ENCODE peak calls at places on chromosome 1, in ten cellular contexts. One of them, this sample, is unnamed.

GRCh38 chr1:68128820-68129219 is 78.4 kb upstream of the DIRAS3 start:
- DNase-seq in GM12864: no peak
- DNase-seq in mucosa of descending colon: no peak
- DNase-seq in stimulated activated CD4-positive, alpha-beta T cell treated with anti-CD3 and anti-CD28 coated beads, TNF-alpha, amount 100 ng/mL, for 48 hours: no peak
- DNase-seq in stimulated activated CD8-positive, alpha-beta memory T cell treated with anti-CD3 and anti-CD28 coated beads, Interleukin-12 subunit alpha, Interleukin-12 subunit beta, amount 100 ng/mL, for 4 hours: no peak
- DNase-seq in HFFc6: no peak
- DNase-seq in astrocyte of the spinal cord: no peak
- DNase-seq in posterior cingulate gyrus: no peak
- DNase-seq in activated CD4-positive, alpha-beta T cell treated with anti-CD3 and anti-CD28 coated beads for 36 hours: no peak
- DNase-seq in MCF 10A: no peak
- DNase-seq in this sample: no peak

GRCh38 chr1:65904681-65905083 is 112.0 kb downstream of the PDE4B start:
- DNase-seq in stimulated activated CD8-positive, alpha-beta memory T cell treated with anti-CD3 and anti-CD28 coated beads, Interleukin-12 subunit alpha, Interleukin-12 subunit beta, amount 100 ng/mL, for 4 hours: no peak
- DNase-seq in astrocyte of the spinal cord: no peak
- DNase-seq in posterior cingulate gyrus: no peak
- DNase-seq in MCF 10A: no peak
- DNase-seq in HFFc6: peak; percentile 15
- DNase-seq in GM12864: no peak
- DNase-seq in activated CD4-positive, alpha-beta T cell treated with anti-CD3 and anti-CD28 coated beads for 36 hours: no peak
- DNase-seq in stimulated activated CD4-positive, alpha-beta T cell treated with anti-CD3 and anti-CD28 coated beads, TNF-alpha, amount 100 ng/mL, for 48 hours: no peak
- DNase-seq in mucosa of descending colon: no peak
- DNase-seq in this sample: no peak

GRCh38 chr1:150259758-150260669 is 2.4 kb downstream of the CA14 start:
- DNase-seq in mucosa of descending colon: peak; percentile 72
- DNase-seq in activated CD4-positive, alpha-beta T cell treated with anti-CD3 and anti-CD28 coated beads for 36 hours: no peak
- DNase-seq in posterior cingulate gyrus: no peak
- DNase-seq in HFFc6: no peak
- DNase-seq in stimulated activated CD4-positive, alpha-beta T cell treated with anti-CD3 and anti-CD28 coated beads, TNF-alpha, amount 100 ng/mL, for 48 hours: no peak
- DNase-seq in MCF 10A: peak; percentile 89
- DNase-seq in astrocyte of the spinal cord: no peak
- DNase-seq in GM12864: no peak
- DNase-seq in stimulated activated CD8-positive, alpha-beta memory T cell treated with anti-CD3 and anti-CD28 coated beads, Interleukin-12 subunit alpha, Interleukin-12 subunit beta, amount 100 ng/mL, for 4 hours: no peak
- DNase-seq in this sample: no peak

GRCh38 chr1:38045431-38046332 is 911 bp downstream of the POU3F1 start:
- DNase-seq in MCF 10A: no peak
- DNase-seq in astrocyte of the spinal cord: peak; percentile 29
- DNase-seq in mucosa of descending colon: no peak
- DNase-seq in activated CD4-positive, alpha-beta T cell treated with anti-CD3 and anti-CD28 coated beads for 36 hours: peak; percentile 34
- DNase-seq in stimulated activated CD4-positive, alpha-beta T cell treated with anti-CD3 and anti-CD28 coated beads, TNF-alpha, amount 100 ng/mL, for 48 hours: no peak
- DNase-seq in posterior cingulate gyrus: no peak
- DNase-seq in stimulated activated CD8-positive, alpha-beta memory T cell treated with anti-CD3 and anti-CD28 coated beads, Interleukin-12 subunit alpha, Interleukin-12 subunit beta, amount 100 ng/mL, for 4 hours: no peak
- DNase-seq in GM12864: no peak
- DNase-seq in HFFc6: no peak
- DNase-seq in this sample: no peak

GRCh38 chr1:218816999-218817398 is 356.7 kb upstream of the LYPLAL1 start:
- DNase-seq in MCF 10A: no peak
- DNase-seq in astrocyte of the spinal cord: no peak
- DNase-seq in posterior cingulate gyrus: no peak
- DNase-seq in GM12864: no peak
- DNase-seq in HFFc6: no peak
- DNase-seq in stimulated activated CD4-positive, alpha-beta T cell treated with anti-CD3 and anti-CD28 coated beads, TNF-alpha, amount 100 ng/mL, for 48 hours: no peak
- DNase-seq in activated CD4-positive, alpha-beta T cell treated with anti-CD3 and anti-CD28 coated beads for 36 hours: no peak
- DNase-seq in stimulated activated CD8-positive, alpha-beta memory T cell treated with anti-CD3 and anti-CD28 coated beads, Interleukin-12 subunit alpha, Interleukin-12 subunit beta, amount 100 ng/mL, for 4 hours: no peak
- DNase-seq in mucosa of descending colon: no peak
- DNase-seq in this sample: no peak

GRCh38 chr1:41919764-41920397 is 1.2 kb upstream of the HIVEP3 start:
- DNase-seq in posterior cingulate gyrus: peak; percentile 87
- DNase-seq in GM12864: peak; percentile 66
- DNase-seq in mucosa of descending colon: peak; percentile 59
- DNase-seq in astrocyte of the spinal cord: no peak
- DNase-seq in HFFc6: peak; percentile 50
- DNase-seq in MCF 10A: no peak
- DNase-seq in stimulated activated CD4-positive, alpha-beta T cell treated with anti-CD3 and anti-CD28 coated beads, TNF-alpha, amount 100 ng/mL, for 48 hours: peak; percentile 71
- DNase-seq in stimulated activated CD8-positive, alpha-beta memory T cell treated with anti-CD3 and anti-CD28 coated beads, Interleukin-12 subunit alpha, Interleukin-12 subunit beta, amount 100 ng/mL, for 4 hours: peak; percentile 67
- DNase-seq in activated CD4-positive, alpha-beta T cell treated with anti-CD3 and anti-CD28 coated beads for 36 hours: peak; percentile 92
- DNase-seq in this sample: no peak

GRCh38 chr1:107220036-107220435 is 79.2 kb downstream of the NTNG1 start:
- DNase-seq in astrocyte of the spinal cord: peak; percentile 75
- DNase-seq in mucosa of descending colon: no peak
- DNase-seq in posterior cingulate gyrus: no peak
- DNase-seq in HFFc6: peak; percentile 28
- DNase-seq in MCF 10A: no peak
- DNase-seq in stimulated activated CD4-positive, alpha-beta T cell treated with anti-CD3 and anti-CD28 coated beads, TNF-alpha, amount 100 ng/mL, for 48 hours: no peak
- DNase-seq in stimulated activated CD8-positive, alpha-beta memory T cell treated with anti-CD3 and anti-CD28 coated beads, Interleukin-12 subunit alpha, Interleukin-12 subunit beta, amount 100 ng/mL, for 4 hours: no peak
- DNase-seq in GM12864: no peak
- DNase-seq in activated CD4-positive, alpha-beta T cell treated with anti-CD3 and anti-CD28 coated beads for 36 hours: no peak
- DNase-seq in this sample: no peak

GRCh38 chr1:101002551-101002950 is 23.0 kb downstream of the DPH5 start:
- DNase-seq in posterior cingulate gyrus: no peak
- DNase-seq in GM12864: no peak
- DNase-seq in HFFc6: peak; percentile 59
- DNase-seq in activated CD4-positive, alpha-beta T cell treated with anti-CD3 and anti-CD28 coated beads for 36 hours: no peak
- DNase-seq in stimulated activated CD4-positive, alpha-beta T cell treated with anti-CD3 and anti-CD28 coated beads, TNF-alpha, amount 100 ng/mL, for 48 hours: no peak
- DNase-seq in stimulated activated CD8-positive, alpha-beta memory T cell treated with anti-CD3 and anti-CD28 coated beads, Interleukin-12 subunit alpha, Interleukin-12 subunit beta, amount 100 ng/mL, for 4 hours: no peak
- DNase-seq in astrocyte of the spinal cord: peak; percentile 42
- DNase-seq in mucosa of descending colon: no peak
- DNase-seq in MCF 10A: peak; percentile 73
- DNase-seq in this sample: no peak

GRCh38 chr1:100087396-100087795 is 45.3 kb downstream of the SASS6 start:
- DNase-seq in MCF 10A: no peak
- DNase-seq in stimulated activated CD8-positive, alpha-beta memory T cell treated with anti-CD3 and anti-CD28 coated beads, Interleukin-12 subunit alpha, Interleukin-12 subunit beta, amount 100 ng/mL, for 4 hours: no peak
- DNase-seq in mucosa of descending colon: no peak
- DNase-seq in HFFc6: no peak
- DNase-seq in astrocyte of the spinal cord: no peak
- DNase-seq in posterior cingulate gyrus: no peak
- DNase-seq in GM12864: no peak
- DNase-seq in stimulated activated CD4-positive, alpha-beta T cell treated with anti-CD3 and anti-CD28 coated beads, TNF-alpha, amount 100 ng/mL, for 48 hours: no peak
- DNase-seq in activated CD4-positive, alpha-beta T cell treated with anti-CD3 and anti-CD28 coated beads for 36 hours: no peak
- DNase-seq in this sample: no peak

GRCh38 chr1:222712253-222713090 is at the start of the genes AIDA and BROX:
- DNase-seq in HFFc6: peak; percentile 80
- DNase-seq in mucosa of descending colon: peak; percentile 98
- DNase-seq in posterior cingulate gyrus: peak; percentile 95
- DNase-seq in astrocyte of the spinal cord: peak; percentile 89
- DNase-seq in stimulated activated CD4-positive, alpha-beta T cell treated with anti-CD3 and anti-CD28 coated beads, TNF-alpha, amount 100 ng/mL, for 48 hours: peak; percentile 93
- DNase-seq in activated CD4-positive, alpha-beta T cell treated with anti-CD3 and anti-CD28 coated beads for 36 hours: peak; percentile 97
- DNase-seq in MCF 10A: peak; percentile 96
- DNase-seq in stimulated activated CD8-positive, alpha-beta memory T cell treated with anti-CD3 and anti-CD28 coated beads, Interleukin-12 subunit alpha, Interleukin-12 subunit beta, amount 100 ng/mL, for 4 hours: peak; percentile 94
- DNase-seq in GM12864: no peak
- DNase-seq in this sample: peak; percentile 83